ENCODE peak calls at places on chromosomes 11 and 22, in four cellular contexts. H is GM10248, P is OCI-LY7, C is AG04450. F is an unnamed sample.

GRCh38 chr11:26584818-26585217 is 12.8 kb upstream of the MUC15 start:
- DNase-seq in H (no peak), P (no peak), C (no peak), F (no peak)

GRCh38 chr11:113952588-113952987 is 22.3 kb upstream of the HTR3A start:
- DNase-seq in H (no peak), P (no peak), C (no peak), F (no peak)

GRCh38 chr11:83793332-83793731 is 507.2 kb upstream of the CCDC90B start:
- DNase-seq in H (no peak), P (no peak), C (no peak), F (no peak)

GRCh38 chr11:130762342-130763037 is 153.8 kb downstream of the SNX19 start:
- DNase-seq in H (no peak), P (no peak), C (no peak), F (no peak)

GRCh38 chr11:1199689-1200610 is 22.9 kb upstream of the MUC5B start:
- DNase-seq in H (no peak), P (no peak), C (no peak), F (peak; percentile 54)

GRCh38 chr11:47941907-47942558 is 38.3 kb upstream of the PTPRJ start:
- DNase-seq in H (no peak), P (no peak), C (no peak), F (no peak)

GRCh38 chr11:134644489-134645456 is 232.7 kb upstream of the B3GAT1 start:
- DNase-seq in H (no peak), P (no peak), C (no peak), F (no peak)

GRCh38 chr11:19711911-19712280 is 741 bp upstream of the NAV2 start:
- DNase-seq in H (no peak), P (no peak), C (no peak), F (no peak)

GRCh38 chr11:7826316-7826715 is 29.6 kb upstream of the OR5P2 start:
- DNase-seq in H (no peak), P (no peak), C (no peak), F (no peak)

DNA sequence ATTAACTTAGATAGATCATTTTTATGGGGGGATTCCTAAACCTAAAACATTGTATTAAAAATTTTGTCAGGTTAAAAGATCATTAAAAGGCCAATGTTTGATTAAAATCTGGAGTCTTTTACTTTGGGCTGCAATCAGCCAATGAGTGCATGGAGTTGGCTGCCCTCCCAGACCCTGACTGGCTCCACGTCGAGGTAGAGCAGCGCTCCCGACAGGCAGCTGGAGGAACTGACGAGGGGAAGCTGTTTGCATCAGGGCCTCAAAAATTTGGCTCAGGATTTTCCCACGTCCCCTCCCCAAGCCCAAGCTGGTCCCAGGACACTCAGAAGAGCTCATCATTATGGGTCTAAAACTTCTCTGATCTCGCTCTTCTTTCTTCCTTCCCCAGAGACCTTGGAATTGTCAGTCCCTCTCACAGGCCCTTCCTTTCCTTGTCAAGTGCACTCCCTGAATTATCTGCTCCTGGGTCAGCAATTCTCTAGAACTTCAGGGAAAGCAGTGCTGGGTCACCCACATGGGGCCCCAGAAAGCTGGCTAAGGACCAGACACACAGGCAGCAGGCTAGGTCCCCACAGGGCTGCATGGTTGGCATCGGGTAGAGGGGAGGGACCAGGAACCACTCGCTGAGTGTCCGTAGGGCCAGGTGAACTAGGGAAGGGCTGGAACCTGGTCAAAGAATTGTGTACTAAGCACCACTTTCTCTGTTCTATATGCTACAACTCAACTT is 119.6 kb upstream of the IGLL5 start:
- DNase-seq in H (no peak), P (no peak), C (no peak), F (no peak)
- TF ChIP-seq CTCF in H (no peak), P (peak; percentile 62), C (no peak), F (no peak)

DNA sequence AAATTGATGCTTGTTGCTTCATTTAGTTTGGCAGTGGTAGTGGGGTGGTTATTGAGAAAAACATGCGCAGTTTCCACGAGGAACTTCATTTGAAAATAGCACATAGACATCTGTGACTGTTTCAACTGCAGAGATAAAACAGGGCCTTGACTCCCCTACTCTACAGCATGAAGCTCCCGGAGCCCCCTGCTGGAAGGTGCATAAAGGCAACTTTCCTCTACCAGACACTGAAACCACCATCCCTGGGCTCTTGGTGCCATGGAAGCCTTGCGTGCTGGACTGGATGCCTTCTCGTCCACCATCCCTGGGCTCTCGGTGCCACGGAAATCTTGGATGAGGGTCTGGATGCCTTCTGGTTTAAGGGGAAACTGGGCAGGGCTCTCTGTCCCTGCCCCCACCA is 195.8 kb downstream of the CSNK2A3 start:
- DNase-seq in H (no peak), P (peak; percentile 40), C (no peak), F (no peak)
- TF ChIP-seq CTCF in H (peak; percentile 22), P (peak; percentile 72), C (peak; percentile 59), F (peak; percentile 43)

GRCh38 chr11:103987631-103988594 is 48.5 kb upstream of the DDI1 start:
- DNase-seq in H (no peak), P (no peak), C (no peak), F (no peak)
- TF ChIP-seq CTCF in H (peak; percentile 5), P (peak; percentile 65), C (no peak), F (peak; percentile 31)

GRCh38 chr11:46845740-46846509 is at the start of gene CKAP5:
- DNase-seq in H (peak; percentile 97), P (peak; percentile 94), C (peak; percentile 53), F (peak; percentile 88)
- TF ChIP-seq CTCF in H (no peak), P (no peak), C (no peak), F (no peak)

DNA sequence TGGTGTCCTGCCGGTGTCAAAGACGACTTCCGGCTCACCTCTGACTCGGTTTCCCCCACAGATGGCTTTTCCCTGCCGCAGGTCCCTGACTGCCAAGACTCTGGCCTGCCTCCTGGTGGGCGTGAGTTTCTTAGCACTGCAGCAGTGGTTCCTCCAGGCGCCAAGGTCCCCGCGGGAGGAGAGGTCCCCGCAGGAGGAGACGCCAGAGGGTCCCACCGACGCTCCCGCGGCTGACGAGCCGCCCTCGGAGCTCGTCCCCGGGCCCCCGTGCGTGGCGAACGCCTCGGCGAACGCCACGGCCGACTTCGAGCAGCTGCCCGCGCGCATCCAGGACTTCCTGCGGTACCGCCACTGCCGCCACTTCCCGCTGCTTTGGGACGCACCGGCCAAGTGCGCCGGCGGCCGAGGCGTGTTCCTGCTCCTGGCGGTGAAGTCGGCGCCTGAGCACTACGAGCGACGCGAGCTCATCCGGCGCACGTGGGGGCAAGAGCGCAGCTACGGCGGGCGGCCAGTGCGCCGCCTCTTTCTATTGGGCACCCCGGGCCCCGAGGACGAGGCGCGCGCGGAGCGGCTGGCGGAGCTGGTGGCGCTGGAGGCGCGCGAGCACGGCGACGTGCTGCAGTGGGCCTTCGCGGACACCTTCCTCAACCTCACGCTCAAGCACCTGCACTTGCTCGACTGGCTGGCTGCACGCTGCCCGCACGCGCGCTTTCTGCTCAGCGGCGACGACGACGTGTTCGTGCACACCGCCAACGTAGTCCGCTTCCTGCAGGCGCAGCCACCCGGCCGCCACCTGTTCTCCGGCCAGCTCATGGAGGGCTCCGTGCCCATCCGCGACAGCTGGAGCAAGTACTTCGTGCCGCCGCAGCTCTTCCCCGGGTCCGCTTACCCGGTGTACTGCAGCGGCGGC is 5.5 kb downstream of the B3GNT6 start:
- DNase-seq in H (peak; percentile 49), P (no peak), C (no peak), F (no peak)
- TF ChIP-seq CTCF in H (peak; percentile 58), P (no peak), C (peak; percentile 58), F (peak; percentile 45)

DNA sequence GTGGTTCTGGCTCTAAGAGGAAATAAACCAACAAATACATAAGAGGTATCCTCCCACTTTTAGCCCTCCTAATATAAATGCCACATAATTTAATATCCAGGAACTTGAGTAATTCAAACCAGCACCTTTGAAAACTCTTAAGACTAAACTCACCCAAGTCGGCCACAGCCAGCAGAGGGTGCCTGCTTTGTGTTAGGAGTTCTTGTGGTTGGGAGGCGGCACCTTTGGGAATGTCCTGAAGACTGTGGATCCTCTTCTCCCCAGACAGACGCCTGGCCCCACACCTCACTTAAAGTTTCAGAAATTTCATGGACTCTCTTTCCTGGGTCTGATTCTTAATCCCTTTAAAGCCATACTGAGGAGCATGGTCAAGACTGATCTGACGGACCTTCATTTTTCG is 169.0 kb downstream of the TBC1D22A start:
- DNase-seq in H (no peak), P (no peak), C (no peak), F (no peak)
- TF ChIP-seq CTCF in H (no peak), P (no peak), C (peak; percentile 1), F (peak; percentile 28)

DNA sequence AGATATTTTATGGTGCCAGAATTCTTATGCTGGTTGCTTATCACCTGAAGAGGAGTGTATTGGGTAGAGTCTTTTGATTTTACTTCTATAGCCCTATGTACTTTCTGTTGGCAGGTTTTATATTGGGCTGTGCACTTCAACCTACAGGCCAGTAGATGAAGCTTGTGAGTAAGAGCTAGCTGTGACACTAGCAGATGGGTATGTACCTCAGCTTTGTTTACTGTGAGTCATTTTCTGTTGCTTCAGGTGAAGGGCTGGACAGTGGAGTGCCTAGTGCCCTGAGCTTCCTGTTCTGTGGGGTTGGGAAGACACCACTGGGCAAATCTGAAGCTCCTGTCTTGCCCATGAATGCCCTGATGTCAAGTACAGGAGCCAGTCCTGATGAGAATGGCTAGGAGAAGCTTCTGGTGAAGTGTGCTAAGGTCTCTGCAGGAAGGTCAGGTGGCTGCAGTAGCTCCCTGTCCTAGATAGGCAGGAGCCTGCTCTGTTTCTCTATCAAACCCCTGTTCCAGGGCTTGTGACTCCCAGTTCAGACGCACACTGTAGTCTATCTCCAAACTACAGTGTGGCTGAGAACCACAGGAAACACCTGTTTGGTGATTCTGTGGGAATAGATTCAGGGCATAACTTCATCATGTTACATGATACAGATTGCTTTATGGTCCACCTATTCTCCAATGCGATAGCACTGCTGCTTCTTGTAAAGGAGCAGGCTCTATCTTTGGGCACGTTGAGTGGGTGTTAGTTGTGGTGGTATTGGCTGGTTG is 755.7 kb downstream of the KCNA4 start:
- DNase-seq in H (no peak), P (no peak), C (peak; percentile 18), F (peak; percentile 56)
- TF ChIP-seq CTCF in H (no peak), P (no peak), C (peak; percentile 30), F (peak; percentile 68)

F was measured in RWPE2.